ENCODE peak calls at places on chromosomes 2 and 18, in five cellular contexts. One of them, this sample, is unnamed. For H3K36me3, the result is how much of the 10 kb centered on the place peaks cover.

GRCh38 chr18:45517181-45517741 is 98.0 kb upstream of the SLC14A2 start:
- DNase-seq in BJ: peak
- DNase-seq in OCI-LY7: no peak
- DNase-seq in PC-3: no peak
- DNase-seq in prostate gland: no peak
- DNase-seq in this sample: no peak

GRCh38 chr2:112582314-112582746 is 2.1 kb upstream of the CHCHD5 start:
- DNase-seq in BJ: no peak
- DNase-seq in OCI-LY7: peak
- DNase-seq in PC-3: peak
- DNase-seq in prostate gland: peak
- DNase-seq in this sample: no peak

GRCh38 chr2:73946666-73947065 is 20.0 kb downstream of the DGUOK start:
- DNase-seq in BJ: no peak
- DNase-seq in OCI-LY7: no peak
- DNase-seq in PC-3: no peak
- DNase-seq in prostate gland: no peak
- DNase-seq in this sample: no peak

GRCh38 chr2:65576861-65577601 is 144.6 kb upstream of the SPRED2 start:
- DNase-seq in BJ: peak
- DNase-seq in OCI-LY7: no peak
- DNase-seq in PC-3: peak
- DNase-seq in prostate gland: peak
- DNase-seq in this sample: no peak

GRCh38 chr2:106575955-106576354 is 88.8 kb downstream of the CD8B2 start:
- DNase-seq in BJ: no peak
- DNase-seq in OCI-LY7: no peak
- DNase-seq in PC-3: no peak
- DNase-seq in prostate gland: peak
- DNase-seq in this sample: no peak

GRCh38 chr18:72727776-72728175 is 140.0 kb downstream of the NETO1 start:
- DNase-seq in BJ: no peak
- DNase-seq in OCI-LY7: no peak
- DNase-seq in PC-3: peak
- DNase-seq in prostate gland: no peak
- DNase-seq in this sample: no peak

GRCh38 chr2:1697601-1698000 is 46.7 kb downstream of the PXDN start:
- DNase-seq in BJ: no peak
- DNase-seq in OCI-LY7: no peak
- DNase-seq in PC-3: no peak
- DNase-seq in prostate gland: no peak
- DNase-seq in this sample: no peak

GRCh38 chr2:180559038-180559437 is 421.4 kb upstream of the UBE2E3 start:
- DNase-seq in BJ: no peak
- DNase-seq in OCI-LY7: no peak
- DNase-seq in PC-3: no peak
- DNase-seq in prostate gland: no peak
- DNase-seq in this sample: no peak

GRCh38 chr2:219388127-219388844 is 574 bp upstream of the DNPEP start:
- DNase-seq in BJ: peak
- DNase-seq in OCI-LY7: peak
- DNase-seq in PC-3: peak
- DNase-seq in prostate gland: peak
- DNase-seq in this sample: peak

GRCh38 chr2:165055081-165055879 is 100.0 kb upstream of the SLC38A11 start:
- DNase-seq in BJ: no peak
- DNase-seq in OCI-LY7: no peak
- DNase-seq in PC-3: no peak
- DNase-seq in prostate gland: no peak
- DNase-seq in this sample: no peak

GRCh38 chr2:27225526-27225925 is 8.4 kb downstream of the CAD start:
- DNase-seq in BJ: no peak
- DNase-seq in OCI-LY7: no peak
- DNase-seq in PC-3: no peak
- DNase-seq in prostate gland: no peak
- DNase-seq in this sample: no peak

GRCh38 chr2:138201326-138201725 is 237.1 kb downstream of the HNMT start:
- DNase-seq in BJ: no peak
- DNase-seq in OCI-LY7: no peak
- DNase-seq in PC-3: no peak
- DNase-seq in prostate gland: no peak
- DNase-seq in this sample: no peak

GRCh38 chr2:48946444-48947048 is 191.0 kb upstream of the LHCGR start:
- DNase-seq in BJ: no peak
- DNase-seq in OCI-LY7: peak
- DNase-seq in PC-3: peak
- DNase-seq in prostate gland: peak
- DNase-seq in this sample: peak

GRCh38 chr2:55049794-55050132 is 488 bp downstream of the RTN4 start:
- DNase-seq in BJ: no peak
- DNase-seq in OCI-LY7: no peak
- DNase-seq in PC-3: no peak
- DNase-seq in prostate gland: peak
- DNase-seq in this sample: no peak

GRCh38 chr2:168705534-168706470 is 96.6 kb upstream of the NOSTRIN start:
- DNase-seq in BJ: no peak
- DNase-seq in OCI-LY7: peak
- DNase-seq in PC-3: peak
- DNase-seq in prostate gland: no peak
- DNase-seq in this sample: no peak

GRCh38 chr2:189506514-189506976 is 65.3 kb downstream of the WDR75 start:
- DNase-seq in BJ: no peak
- DNase-seq in OCI-LY7: no peak
- DNase-seq in PC-3: peak
- DNase-seq in prostate gland: no peak
- DNase-seq in this sample: no peak

GRCh38 chr18:46718501-46719341 is 38.1 kb downstream of the ST8SIA5 start:
- DNase-seq in BJ: peak
- DNase-seq in OCI-LY7: no peak
- DNase-seq in PC-3: peak
- DNase-seq in prostate gland: no peak
- DNase-seq in this sample: no peak

GRCh38 chr2:134160793-134161504 is 92.9 kb upstream of the MGAT5 start:
- DNase-seq in BJ: no peak
- DNase-seq in OCI-LY7: no peak
- DNase-seq in PC-3: no peak
- DNase-seq in prostate gland: no peak
- DNase-seq in this sample: no peak

GRCh38 chr2:53549497-53549896 is 218.1 kb upstream of the CHAC2 start:
- DNase-seq in BJ: no peak
- DNase-seq in OCI-LY7: no peak
- DNase-seq in PC-3: no peak
- DNase-seq in prostate gland: no peak
- DNase-seq in this sample: no peak

GRCh38 chr18:13453714-13454113 is 235.2 kb downstream of the LDLRAD4 start:
- DNase-seq in BJ: no peak
- DNase-seq in OCI-LY7: no peak
- DNase-seq in PC-3: no peak
- DNase-seq in prostate gland: no peak
- DNase-seq in this sample: no peak

GRCh38 chr2:232028631-232029030 is 67.1 kb downstream of the DIS3L2 start:
- DNase-seq in BJ: no peak
- DNase-seq in OCI-LY7: no peak
- DNase-seq in PC-3: no peak
- DNase-seq in prostate gland: no peak
- DNase-seq in this sample: no peak

GRCh38 chr2:110869472-110870446 is 137.4 kb downstream of the ACOXL start:
- DNase-seq in BJ: no peak
- DNase-seq in OCI-LY7: no peak
- DNase-seq in PC-3: peak
- DNase-seq in prostate gland: no peak
- DNase-seq in this sample: no peak

GRCh38 chr2:37676274-37676673 is 4.8 kb upstream of the CDC42EP3 start:
- DNase-seq in BJ: no peak
- DNase-seq in OCI-LY7: no peak
- DNase-seq in PC-3: peak
- DNase-seq in prostate gland: no peak
- DNase-seq in this sample: no peak

GRCh38 chr2:63581266-63581961 is 6.9 kb downstream of the WDPCP start:
- DNase-seq in BJ: no peak
- DNase-seq in OCI-LY7: no peak
- DNase-seq in PC-3: peak
- DNase-seq in prostate gland: no peak
- DNase-seq in this sample: no peak

GRCh38 chr18:76433788-76434187 is 61.3 kb downstream of the ZNF516 start:
- DNase-seq in BJ: no peak
- DNase-seq in OCI-LY7: no peak
- DNase-seq in PC-3: no peak
- DNase-seq in prostate gland: no peak
- DNase-seq in this sample: no peak

GRCh38 chr2:206260427-206261012 is 13.9 kb upstream of the ZDBF2 start:
- DNase-seq in BJ: no peak
- DNase-seq in OCI-LY7: peak
- DNase-seq in PC-3: peak
- DNase-seq in prostate gland: no peak
- DNase-seq in this sample: no peak
- TF ChIP-seq CTCF in BJ: peak
- TF ChIP-seq CTCF in OCI-LY7: peak
- TF ChIP-seq CTCF in PC-3: peak
- TF ChIP-seq CTCF in prostate gland: no peak
- TF ChIP-seq CTCF in this sample: peak

DNA sequence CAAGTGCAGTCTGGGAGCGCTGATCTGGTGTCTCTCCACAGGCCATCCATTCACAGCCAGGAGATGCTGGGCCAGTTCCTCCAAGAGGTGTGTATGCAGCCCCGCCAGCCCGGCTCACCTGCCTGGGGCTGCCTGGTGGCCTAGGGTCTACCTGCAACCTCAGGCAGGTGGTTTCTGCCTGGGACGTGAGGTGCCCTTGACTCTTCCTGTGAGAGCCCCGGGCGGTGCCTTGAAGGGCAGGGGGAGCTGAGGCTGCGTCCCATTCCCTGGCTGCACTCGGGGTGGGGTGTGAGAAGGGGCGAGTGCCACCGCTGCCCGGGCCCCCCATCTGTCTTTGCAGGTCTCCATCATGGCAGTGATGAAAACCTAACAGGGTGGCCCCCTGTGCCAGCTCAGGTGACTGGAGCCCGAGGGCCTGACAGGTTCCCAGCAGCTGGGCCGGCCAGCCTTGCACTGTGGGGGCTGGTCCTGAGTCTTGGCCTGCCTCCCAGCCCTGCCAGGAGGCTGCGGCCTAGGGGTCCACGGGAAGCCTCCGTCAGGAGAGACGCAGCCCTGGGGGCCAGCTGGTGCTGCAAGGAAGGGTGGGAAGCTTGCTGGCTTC is 11.9 kb downstream of the CAPN10 start:
- DNase-seq in BJ: no peak
- DNase-seq in OCI-LY7: no peak
- DNase-seq in PC-3: no peak
- DNase-seq in prostate gland: no peak
- DNase-seq in this sample: no peak
- H3K36me3 ChIP-seq in BJ: under half
- H3K36me3 ChIP-seq in OCI-LY7: under half
- H3K36me3 ChIP-seq in PC-3: under half
- H3K36me3 ChIP-seq in prostate gland: under half
- H3K36me3 ChIP-seq in this sample: under half

GRCh38 chr18:3666526-3667254 is 216.7 kb downstream of the TGIF1 start:
- DNase-seq in BJ: no peak
- DNase-seq in OCI-LY7: no peak
- DNase-seq in PC-3: no peak
- DNase-seq in prostate gland: no peak
- DNase-seq in this sample: no peak

GRCh38 chr18:3665780-3666525 is 216.0 kb downstream of the TGIF1 start:
- DNase-seq in BJ: peak
- DNase-seq in OCI-LY7: peak
- DNase-seq in PC-3: peak
- DNase-seq in prostate gland: peak
- DNase-seq in this sample: peak

GRCh38 chr18:3665187-3665586 is 215.2 kb downstream of the TGIF1 start:
- DNase-seq in BJ: no peak
- DNase-seq in OCI-LY7: no peak
- DNase-seq in PC-3: no peak
- DNase-seq in prostate gland: no peak
- DNase-seq in this sample: no peak

GRCh38 chr18:3663870-3664512 is 214.0 kb downstream of the TGIF1 start:
- DNase-seq in BJ: no peak
- DNase-seq in OCI-LY7: no peak
- DNase-seq in PC-3: no peak
- DNase-seq in prostate gland: no peak
- DNase-seq in this sample: no peak

DNA sequence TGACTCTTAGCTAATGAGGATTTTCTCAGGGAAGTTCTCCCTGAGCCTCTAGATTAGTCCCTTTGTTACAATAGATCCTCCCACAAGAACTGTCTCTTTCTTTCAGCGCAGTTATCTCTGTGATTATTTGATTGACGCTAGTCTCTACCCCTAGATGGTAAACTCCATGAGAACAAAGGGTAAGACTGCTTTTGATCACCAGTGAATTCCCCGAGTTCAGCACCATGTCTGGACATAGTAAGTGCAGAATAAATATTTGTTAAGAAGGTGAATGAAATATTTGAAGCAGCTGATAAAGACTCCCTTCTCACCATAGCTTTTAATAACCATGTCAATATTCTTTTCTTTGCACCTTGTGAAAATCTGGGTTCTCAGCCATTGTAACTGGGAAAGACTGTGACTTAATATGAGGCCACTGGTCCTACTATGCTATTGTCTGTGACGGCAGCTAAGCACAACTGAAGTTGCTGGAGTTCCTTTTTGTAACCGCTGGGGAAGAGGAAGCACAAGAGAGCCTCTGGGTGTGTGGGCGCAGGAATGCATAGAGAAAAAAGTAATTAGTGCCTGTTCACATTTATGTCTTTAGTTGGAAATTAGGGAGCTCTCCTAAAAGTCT is 214.7 kb downstream of the TGIF1 start:
- DNase-seq in BJ: no peak
- DNase-seq in OCI-LY7: peak
- DNase-seq in PC-3: no peak
- DNase-seq in prostate gland: no peak
- DNase-seq in this sample: no peak
- TF ChIP-seq CTCF in BJ: no peak
- TF ChIP-seq CTCF in OCI-LY7: peak
- TF ChIP-seq CTCF in PC-3: no peak
- TF ChIP-seq CTCF in prostate gland: no peak
- TF ChIP-seq CTCF in this sample: no peak

DNA sequence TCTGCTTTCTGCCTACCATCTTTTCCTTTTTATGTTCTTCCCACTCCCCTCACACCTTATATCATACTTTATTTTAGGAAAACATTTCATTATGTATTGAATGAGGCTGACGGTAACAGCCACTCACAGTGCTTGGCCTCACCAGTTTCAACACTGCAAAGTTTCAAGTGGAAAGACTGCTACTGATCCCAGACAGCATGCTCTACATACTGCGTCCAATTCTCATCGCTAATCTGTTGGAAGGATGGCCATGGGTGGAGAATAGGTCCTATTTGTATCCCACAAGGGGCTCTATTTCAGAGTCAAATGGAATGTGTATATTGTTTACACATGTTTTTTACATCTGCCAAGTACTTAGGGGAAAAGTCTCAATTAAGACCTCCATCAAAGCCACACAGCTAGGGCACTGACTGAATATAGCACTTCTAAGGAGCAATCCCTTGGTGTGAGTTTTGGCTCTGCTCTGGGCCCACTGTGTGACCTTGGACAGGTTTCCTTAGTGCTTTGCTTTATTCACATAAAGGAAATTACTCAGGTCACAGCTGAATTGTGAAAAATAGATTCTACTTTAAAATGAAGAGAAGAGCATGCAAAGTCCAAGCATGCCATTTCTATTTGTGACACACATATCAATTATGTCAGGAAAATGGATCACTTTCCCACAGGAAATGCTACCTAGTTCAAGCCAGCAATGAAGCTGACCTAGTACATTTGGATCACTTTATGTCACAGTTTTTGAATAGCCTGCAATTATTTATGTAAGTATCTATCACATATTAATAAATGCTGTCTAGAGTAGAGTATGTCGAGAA is 112.9 kb upstream of the STK17B start:
- DNase-seq in BJ: no peak
- DNase-seq in OCI-LY7: no peak
- DNase-seq in PC-3: no peak
- DNase-seq in prostate gland: no peak
- DNase-seq in this sample: no peak
- H3K36me3 ChIP-seq in BJ: under half
- H3K36me3 ChIP-seq in OCI-LY7: under half
- H3K36me3 ChIP-seq in PC-3: under half
- H3K36me3 ChIP-seq in prostate gland: under half
- H3K36me3 ChIP-seq in this sample: under half